ENCODE peak calls at places on chromosome 15, in four cellular contexts. W is K562; K is H7; O is natural killer cell treated with Interleukin-12 subunit alpha and Interleukin-12 subunit beta and Interleukin-15 and Interleukin-18, amount 100 ng/mL, for 72 hours. G is an unnamed sample.
A peak's percentile ranks its signal among the peaks of the same experiment; 100 is the strongest.

GRCh38 chr15:68487087-68487843 is 55.3 kb upstream of the ITGA11 start:
- DNase-seq in O (no peak), K (no peak), W (no peak), G (no peak)

GRCh38 chr15:23570466-23570865 is 5.0 kb downstream of the MKRN3 start:
- DNase-seq in K (no peak), O (no peak), W (no peak), G (peak; percentile 78)

GRCh38 chr15:66763186-66764066 is 61.4 kb downstream of the SMAD6 start:
- DNase-seq in W (no peak), K (no peak), O (no peak), G (no peak)

GRCh38 chr15:28892789-28893610 is 7.2 kb downstream of the APBA2 start:
- DNase-seq in O (peak; percentile 46), W (no peak), K (no peak), G (no peak)

GRCh38 chr15:91414124-91414523 is 314.1 kb downstream of the SV2B start:
- DNase-seq in K (no peak), O (no peak), W (no peak), G (no peak)

GRCh38 chr15:50330921-50331320 is 24.1 kb downstream of the GABPB1 start:
- DNase-seq in W (no peak), O (no peak), K (peak; percentile 32), G (no peak)

GRCh38 chr15:64284037-64284436 is 71.9 kb downstream of the CSNK1G1 start:
- DNase-seq in O (no peak), K (no peak), W (peak; percentile 14), G (no peak)

GRCh38 chr15:22942877-22943276 is 37.3 kb downstream of the CYFIP1 start:
- DNase-seq in W (peak; percentile 38), O (no peak), K (no peak), G (no peak)

GRCh38 chr15:100861511-100861991 is 18.1 kb upstream of the ALDH1A3 start:
- DNase-seq in K (no peak), W (no peak), O (peak; percentile 55), G (no peak)

GRCh38 chr15:68367992-68368391 is 64.0 kb downstream of the ITGA11 start:
- DNase-seq in O (no peak), K (no peak), W (no peak), G (no peak)

GRCh38 chr15:59307164-59307535 is 65.5 kb downstream of the MYO1E start:
- DNase-seq in K (no peak), W (no peak), O (no peak), G (no peak)

GRCh38 chr15:39018966-39019365 is 454.4 kb upstream of the RASGRP1 start:
- DNase-seq in K (no peak), O (no peak), W (no peak), G (no peak)

GRCh38 chr15:40006646-40007045 is 32.3 kb downstream of the SRP14 start:
- DNase-seq in O (no peak), W (no peak), K (no peak), G (no peak)

GRCh38 chr15:63013052-63013808 is 29.3 kb upstream of the TPM1 start:
- DNase-seq in O (no peak), K (no peak), W (no peak), G (no peak)

GRCh38 chr15:80890341-80890972 is 99.2 kb downstream of the MESD start:
- DNase-seq in K (no peak), O (peak; percentile 69), W (no peak), G (no peak)

GRCh38 chr15:50697109-50697797 is 10.7 kb upstream of the TRPM7 start:
- DNase-seq in O (no peak), K (no peak), W (no peak), G (no peak)

GRCh38 chr15:22955544-22956085 is 24.6 kb downstream of the CYFIP1 start:
- DNase-seq in O (no peak), K (peak; percentile 17), W (no peak), G (no peak)

GRCh38 chr15:63915209-63915887 is 81.6 kb upstream of the HERC1 start:
- DNase-seq in O (no peak), K (no peak), W (no peak), G (no peak)

GRCh38 chr15:90869601-90870353 is 1.4 kb downstream of the FURIN start:
- DNase-seq in W (peak; percentile 93), O (peak; percentile 85), K (peak; percentile 70), G (peak; percentile 99)

GRCh38 chr15:70526221-70526973 is 237.0 kb downstream of the UACA start:
- DNase-seq in K (no peak), O (no peak), W (no peak), G (peak; percentile 87)

GRCh38 chr15:72306211-72306785 is 13.7 kb downstream of the CELF6 start:
- DNase-seq in K (peak; percentile 76), W (peak; percentile 23), O (peak; percentile 80), G (no peak)

GRCh38 chr15:66842710-66843441 is 140.8 kb downstream of the SMAD6 start:
- DNase-seq in K (peak; percentile 83), W (peak; percentile 66), O (no peak), G (peak; percentile 83)

GRCh38 chr15:93311620-93312019 is 222.6 kb upstream of the RGMA start:
- DNase-seq in K (no peak), O (no peak), W (no peak), G (no peak)

GRCh38 chr15:68328485-68328884 is 50.9 kb downstream of the FEM1B start:
- DNase-seq in W (no peak), O (no peak), K (no peak), G (no peak)

GRCh38 chr15:91224750-91225380 is 124.8 kb downstream of the SV2B start:
- DNase-seq in O (no peak), W (peak; percentile 49), K (peak; percentile 65), G (no peak)

GRCh38 chr15:78148392-78149067 is 632 bp upstream of the IDH3A start:
- DNase-seq in K (no peak), O (no peak), W (no peak), G (no peak)